ENCODE peak calls at places on chromosomes 7 and 10, in five cellular contexts. Y, M, K, O and L are unnamed samples.

GRCh38 chr7:44281811-44282600 is 43.4 kb downstream of the CAMK2B start:
- DNase-seq in Y (no peak), M (no peak), K (peak), O (no peak), L (no peak)

GRCh38 chr10:87860156-87860795 is 3.1 kb downstream of the KLLN start:
- DNase-seq in Y (peak), M (peak), K (no peak), O (peak), L (no peak)

GRCh38 chr10:84348431-84348830 is 20.0 kb downstream of the CCSER2 start:
- DNase-seq in Y (peak), M (no peak), K (no peak), O (no peak), L (no peak)

GRCh38 chr10:75904499-75905283 is 473.3 kb downstream of the LRMDA start:
- DNase-seq in Y (peak), M (no peak), K (no peak), O (no peak), L (no peak)

GRCh38 chr10:128070161-128070560 is 56.1 kb downstream of the MKI67 start:
- DNase-seq in Y (no peak), M (no peak), K (no peak), O (no peak), L (no peak)

GRCh38 chr7:22445140-22445722 is 54.8 kb downstream of the STEAP1B start:
- DNase-seq in Y (no peak), M (peak), K (peak), O (no peak), L (no peak)

GRCh38 chr10:44435196-44435595 is 50.3 kb upstream of the CXCL12 start:
- DNase-seq in Y (no peak), M (no peak), K (no peak), O (no peak), L (no peak)

GRCh38 chr10:119393019-119393418 is 149.5 kb downstream of the RGS10 start:
- DNase-seq in Y (no peak), M (no peak), K (no peak), O (no peak), L (no peak)

GRCh38 chr7:141701489-141702046 is 398 bp downstream of the DENND11 start:
- DNase-seq in Y (peak), M (peak), K (peak), O (peak), L (no peak)

GRCh38 chr10:6030940-6031339 is 31.2 kb downstream of the IL2RA start:
- DNase-seq in Y (no peak), M (no peak), K (no peak), O (no peak), L (no peak)

GRCh38 chr7:13109201-13109600 is 421.8 kb downstream of the ARL4A start:
- DNase-seq in Y (no peak), M (no peak), K (no peak), O (no peak), L (no peak)

GRCh38 chr7:45592230-45592991 is 18.2 kb downstream of the ADCY1 start:
- DNase-seq in Y (no peak), M (no peak), K (no peak), O (no peak), L (no peak)

GRCh38 chr7:150976529-150977381 is 1.4 kb downstream of the KCNH2 start:
- DNase-seq in Y (no peak), M (no peak), K (peak), O (no peak), L (no peak)

GRCh38 chr7:44288811-44289340 is 36.5 kb downstream of the CAMK2B start:
- DNase-seq in Y (no peak), M (no peak), K (peak), O (no peak), L (no peak)

GRCh38 chr10:123642293-123642692 is 23.9 kb upstream of the GPR26 start:
- DNase-seq in Y (no peak), M (no peak), K (no peak), O (no peak), L (peak)

GRCh38 chr7:131057524-131058065 is 270.1 kb upstream of the MKLN1 start:
- DNase-seq in Y (peak), M (no peak), K (no peak), O (peak), L (no peak)

GRCh38 chr10:63430999-63431356 is 34.8 kb downstream of the JMJD1C start:
- DNase-seq in Y (no peak), M (no peak), K (no peak), O (no peak), L (no peak)
- H3K27ac ChIP-seq in Y (no peak), M (peak), K (peak), O (no peak), L (no peak)

GRCh38 chr7:6284055-6284400 is 11.6 kb upstream of the CYTH3 start:
- DNase-seq in Y (peak), M (no peak), K (no peak), O (no peak), L (no peak)
- H3K27ac ChIP-seq in Y (peak), M (peak), K (no peak), O (no peak), L (no peak)

DNA sequence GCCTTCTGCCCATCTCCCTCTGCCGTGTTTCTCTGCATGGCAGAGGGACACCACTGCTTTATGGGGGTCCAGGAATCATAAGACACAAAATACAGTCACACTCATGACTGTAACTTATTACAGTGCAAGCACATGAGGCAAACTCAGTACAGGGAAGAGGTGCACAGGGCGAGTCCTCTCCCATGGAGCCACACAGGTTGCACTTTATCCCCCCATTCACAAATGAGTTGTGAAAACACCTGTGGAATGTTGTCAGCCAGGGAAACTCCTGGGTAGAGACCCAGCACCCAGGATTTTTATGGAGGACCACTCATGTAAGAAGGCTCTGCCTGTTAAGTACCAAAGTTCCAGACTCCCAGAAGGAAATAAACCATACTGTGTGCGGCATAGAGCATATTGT is 107.2 kb upstream of the GJD4 start:
- DNase-seq in Y (no peak), M (no peak), K (no peak), O (no peak), L (no peak)
- H3K27ac ChIP-seq in Y (no peak), M (no peak), K (no peak), O (no peak), L (no peak)

GRCh38 chr10:132580157-132580556 is 42.6 kb downstream of the INPP5A start:
- DNase-seq in Y (no peak), M (no peak), K (no peak), O (no peak), L (no peak)
- H3K27ac ChIP-seq in Y (no peak), M (no peak), K (no peak), O (no peak), L (no peak)

DNA sequence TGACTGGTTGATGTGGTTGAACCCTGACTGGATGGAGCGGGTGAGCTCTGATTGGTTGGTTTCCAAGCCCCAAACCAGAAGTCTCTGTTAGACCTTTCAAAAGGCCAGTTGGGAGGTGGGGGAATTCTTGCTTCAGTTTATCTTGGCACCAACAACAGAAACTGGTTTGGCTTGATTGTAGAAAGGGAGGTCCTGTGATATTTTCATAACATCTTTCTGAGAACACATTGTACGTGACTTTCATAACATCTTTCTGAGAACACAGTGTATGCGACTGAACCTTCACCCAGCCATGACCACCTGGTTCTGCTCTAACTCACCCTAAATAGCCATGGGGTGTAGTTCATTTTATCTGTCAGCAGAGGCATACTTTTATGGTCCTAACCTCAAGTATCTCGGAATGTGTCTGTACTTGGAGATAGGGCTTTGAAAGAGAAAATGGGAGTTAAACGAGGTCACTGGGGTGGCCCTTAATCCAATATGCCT is 88.3 kb downstream of the GALNT17 start:
- DNase-seq in Y (no peak), M (no peak), K (no peak), O (no peak), L (no peak)
- H3K27ac ChIP-seq in Y (no peak), M (no peak), K (peak), O (no peak), L (no peak)